ENCODE peak calls at places on chromosomes 4 and X, in nine cellular contexts. K is coronary artery; Q is head of caudate nucleus; E is tibial artery; P is H7; G is astrocyte of the cerebellum; W is stimulated activated CD4-positive, alpha-beta T cell treated with anti-CD3 and anti-CD28 coated beads, Interleukin-15, amount 100 ng/mL, for 1 hour; O is SW480; D is PC-9. A is an unnamed sample.

GRCh38 chr4:153222790-153223417 is 18.7 kb downstream of the TRIM2 start:
- DNase-seq in P (peak; percentile 78), O (no peak), D (no peak), Q (peak; percentile 78), G (no peak), K (peak; percentile 79), W (no peak), E (peak; percentile 79), A (peak; percentile 87)

GRCh38 chr4:28254003-28254402 is 1393.4 kb downstream of the STIM2 start:
- DNase-seq in W (no peak), Q (no peak), O (no peak), G (no peak), K (no peak), P (no peak), E (no peak), D (no peak), A (no peak)

GRCh38 chr4:114250439-114250891 is 271.0 kb upstream of the ARSJ start:
- DNase-seq in O (no peak), Q (no peak), K (no peak), P (no peak), E (no peak), G (no peak), D (no peak), W (no peak), A (no peak)

GRCh38 chr4:77308843-77309242 is 151.8 kb downstream of the CCNG2 start:
- DNase-seq in P (peak; percentile 75), Q (no peak), E (no peak), W (no peak), D (no peak), O (peak; percentile 42), G (no peak), K (no peak), A (no peak)

GRCh38 chr4:38013461-38014366 is 53.5 kb downstream of the PTTG2 start:
- DNase-seq in Q (peak; percentile 60), W (no peak), P (no peak), G (peak; percentile 53), D (no peak), K (no peak), O (no peak), E (peak; percentile 90), A (no peak)

GRCh38 chrX:21645437-21646220 is 12.5 kb downstream of the KLHL34 start:
- DNase-seq in W (no peak), K (no peak), O (no peak), Q (no peak), D (no peak), P (no peak), G (no peak), E (no peak), A (no peak)

GRCh38 chr4:118086334-118086733 is 52.0 kb downstream of the NDST3 start:
- DNase-seq in O (peak; percentile 5), E (no peak), P (no peak), D (no peak), W (no peak), K (no peak), G (no peak), Q (peak; percentile 85), A (no peak)

GRCh38 chr4:145481164-145481941 is at the start of gene SMAD1:
- DNase-seq in G (peak; percentile 46), P (peak; percentile 84), D (peak; percentile 74), W (peak; percentile 20), E (peak; percentile 92), Q (peak; percentile 95), K (peak; percentile 90), O (peak; percentile 80), A (peak; percentile 94)

GRCh38 chr4:181569553-181569952 is 673.6 kb upstream of the TENM3 start:
- DNase-seq in P (peak; percentile 45), E (no peak), G (peak; percentile 35), Q (no peak), O (peak; percentile 36), K (no peak), W (no peak), D (no peak), A (no peak)

GRCh38 chr4:17030543-17030942 is 132.1 kb upstream of the LDB2 start:
- DNase-seq in D (no peak), P (no peak), W (no peak), O (no peak), G (peak; percentile 90), Q (peak; percentile 76), K (no peak), E (no peak), A (no peak)

GRCh38 chr4:3291411-3291968 is 1.3 kb upstream of the RGS12 start:
- DNase-seq in Q (no peak), E (peak; percentile 71), K (no peak), W (no peak), D (peak; percentile 72), O (peak; percentile 51), P (peak; percentile 78), G (no peak), A (peak; percentile 73)

GRCh38 chrX:56130436-56130835 is 101.7 kb upstream of the KLF8 start:
- DNase-seq in G (no peak), D (no peak), K (no peak), P (no peak), Q (no peak), O (no peak), E (no peak), W (no peak), A (no peak)

GRCh38 chr4:86626066-86626465 is 32.0 kb downstream of the PTPN13 start:
- DNase-seq in P (no peak), G (no peak), W (no peak), O (no peak), Q (no peak), D (no peak), E (no peak), K (no peak), A (no peak)

GRCh38 chr4:68855771-68856170 is 40.0 kb downstream of the UGT2B10 start:
- DNase-seq in G (no peak), E (no peak), Q (no peak), D (no peak), W (no peak), K (no peak), O (no peak), P (no peak), A (no peak)

GRCh38 chrX:34658316-34658715 is 1.2 kb upstream of the TMEM47 start:
- DNase-seq in P (no peak), K (no peak), G (no peak), W (no peak), Q (no peak), E (no peak), O (no peak), D (no peak), A (no peak)

GRCh38 chrX:44742480-44743155 is 101.2 kb upstream of the DUSP21 start:
- DNase-seq in Q (no peak), P (no peak), D (no peak), K (no peak), O (no peak), W (no peak), G (no peak), E (no peak), A (no peak)

GRCh38 chrX:121260568-121261240 is 213.3 kb downstream of the GLUD2 start:
- DNase-seq in G (no peak), D (no peak), K (no peak), E (no peak), Q (no peak), P (no peak), O (no peak), W (no peak), A (no peak)

GRCh38 chr4:107312366-107312765 is 276.3 kb upstream of the DKK2 start:
- DNase-seq in G (no peak), K (no peak), O (no peak), P (no peak), W (no peak), Q (no peak), E (no peak), D (no peak), A (no peak)

GRCh38 chrX:56564921-56565861 is 1.8 kb downstream of the UBQLN2 start:
- DNase-seq in G (no peak), W (no peak), E (no peak), O (no peak), P (peak; percentile 11), D (peak; percentile 6), K (no peak), Q (peak; percentile 46), A (no peak)

A was measured in osteocyte.